ENCODE peak calls at places on chromosomes 7 and 10, in seven cellular contexts. J is GM12878, R is NT2/D1, V is SK-N-SH, B is H1, C is HepG2, Q is K562. T is an unnamed sample.

GRCh38 chr7:149454006-149454405 is 6.9 kb downstream of the ZNF777 start:
- DNase-seq in J (no peak), R (no peak), V (no peak), B (no peak), C (no peak), Q (no peak), T (no peak)

GRCh38 chr10:33363112-33363511 is 28.6 kb upstream of the NRP1 start:
- DNase-seq in J (no peak), R (no peak), V (no peak), B (no peak), C (no peak), Q (no peak), T (no peak)

GRCh38 chr7:150399861-150400778 is 21.0 kb downstream of the ZNF775 start:
- DNase-seq in J (no peak), R (peak; percentile 71), V (peak; percentile 72), B (no peak), C (no peak), Q (peak; percentile 79), T (no peak)

GRCh38 chr10:8183241-8183704 is 128.8 kb downstream of the GATA3 start:
- DNase-seq in J (peak; percentile 45), R (no peak), V (no peak), B (no peak), C (no peak), Q (no peak), T (no peak)

GRCh38 chr7:48894574-48894973 is 29.8 kb upstream of the CDC14C start:
- DNase-seq in J (no peak), R (no peak), V (no peak), B (no peak), C (no peak), Q (no peak), T (no peak)

GRCh38 chr7:377069-378040 is 87.4 kb downstream of the FOXL3 start:
- DNase-seq in J (no peak), R (no peak), V (peak; percentile 35), B (no peak), C (no peak), Q (peak; percentile 10), T (no peak)

GRCh38 chr7:146635200-146636032 is 518.8 kb downstream of the CNTNAP2 start:
- DNase-seq in J (no peak), R (no peak), V (no peak), B (no peak), C (no peak), Q (no peak), T (no peak)

GRCh38 chr10:11118696-11119095 is 101.0 kb downstream of the CELF2 start:
- DNase-seq in J (no peak), R (no peak), V (no peak), B (no peak), C (no peak), Q (no peak), T (no peak)

GRCh38 chr7:4709187-4709586 is 27.1 kb downstream of the FOXK1 start:
- DNase-seq in J (no peak), R (no peak), V (peak; percentile 25), B (peak; percentile 50), C (no peak), Q (no peak), T (no peak)

GRCh38 chr7:128974241-128974934 is 36.7 kb downstream of the IRF5 start:
- DNase-seq in J (no peak), R (no peak), V (no peak), B (no peak), C (no peak), Q (no peak), T (no peak)

GRCh38 chr7:156773966-156774365 is 119.0 kb downstream of the LMBR1 start:
- DNase-seq in J (no peak), R (no peak), V (no peak), B (no peak), C (no peak), Q (no peak), T (no peak)

GRCh38 chr7:137025469-137026175 is 157.2 kb downstream of the CHRM2 start:
- DNase-seq in J (no peak), R (no peak), V (no peak), B (no peak), C (no peak), Q (no peak), T (no peak)

GRCh38 chr10:89086801-89087513 is 96.4 kb downstream of the FAS start:
- DNase-seq in J (no peak), R (peak; percentile 58), V (no peak), B (no peak), C (no peak), Q (peak; percentile 7), T (no peak)

GRCh38 chr7:94763268-94763667 is 107.3 kb upstream of the SGCE start:
- DNase-seq in J (no peak), R (no peak), V (peak; percentile 4), B (no peak), C (no peak), Q (no peak), T (no peak)

GRCh38 chr10:123502983-123503382 is 163.2 kb upstream of the GPR26 start:
- DNase-seq in J (no peak), R (no peak), V (no peak), B (no peak), C (no peak), Q (no peak), T (no peak)

GRCh38 chr10:121578965-121579364 is 19.3 kb downstream of the FGFR2 start:
- DNase-seq in J (no peak), R (no peak), V (no peak), B (no peak), C (no peak), Q (no peak), T (no peak)

GRCh38 chr7:152760384-152761115 is 998 bp downstream of the ACTR3B start:
- DNase-seq in J (no peak), R (no peak), V (peak; percentile 31), B (no peak), C (no peak), Q (peak; percentile 33), T (no peak)

GRCh38 chr10:22978287-22978686 is 50.4 kb downstream of the ARMC3 start:
- DNase-seq in J (no peak), R (no peak), V (no peak), B (no peak), C (no peak), Q (no peak), T (no peak)

GRCh38 chr7:33904680-33905388 is 505 bp upstream of the BMPER start:
- DNase-seq in J (no peak), R (peak; percentile 61), V (peak; percentile 84), B (peak; percentile 72), C (peak; percentile 3), Q (no peak), T (no peak)

GRCh38 chr7:43220250-43220649 is 107.8 kb downstream of the HECW1 start:
- DNase-seq in J (no peak), R (no peak), V (no peak), B (no peak), C (no peak), Q (no peak), T (no peak)

GRCh38 chr7:76333388-76334101 is 25.2 kb downstream of the YWHAG start:
- DNase-seq in J (no peak), R (no peak), V (no peak), B (no peak), C (no peak), Q (no peak), T (no peak)

GRCh38 chr10:27328946-27329345 is 88.3 kb upstream of the ACBD5 start:
- DNase-seq in J (no peak), R (no peak), V (no peak), B (no peak), C (no peak), Q (no peak), T (no peak)

GRCh38 chr7:70143089-70144044 is 545.1 kb downstream of the AUTS2 start:
- DNase-seq in J (no peak), R (no peak), V (peak; percentile 40), B (no peak), C (no peak), Q (no peak), T (no peak)

GRCh38 chr10:1369665-1370064 is 313.5 kb downstream of the WDR37 start:
- DNase-seq in J (no peak), R (no peak), V (peak; percentile 26), B (peak; percentile 44), C (peak; percentile 81), Q (no peak), T (no peak)

GRCh38 chr10:4639960-4640359 is 186.0 kb upstream of the AKR1E2 start:
- DNase-seq in J (no peak), R (no peak), V (no peak), B (no peak), C (no peak), Q (no peak), T (no peak)
- TF ChIP-seq YY1 in J (no peak), R (no peak), V (no peak), B (no peak), C (no peak), Q (no peak), T (no peak)

GRCh38 chr7:30143748-30144251 is 9.0 kb downstream of the MTURN start:
- DNase-seq in J (no peak), R (no peak), V (no peak), B (no peak), C (no peak), Q (no peak), T (no peak)
- TF ChIP-seq YY1 in J (no peak), R (no peak), V (no peak), B (no peak), C (no peak), Q (no peak), T (no peak)

GRCh38 chr7:135801877-135802276 is 53.3 kb upstream of the FAM180A start:
- DNase-seq in J (no peak), R (no peak), V (no peak), B (no peak), C (no peak), Q (no peak), T (no peak)
- TF ChIP-seq YY1 in J (no peak), R (no peak), V (no peak), B (no peak), C (no peak), Q (no peak), T (no peak)

DNA sequence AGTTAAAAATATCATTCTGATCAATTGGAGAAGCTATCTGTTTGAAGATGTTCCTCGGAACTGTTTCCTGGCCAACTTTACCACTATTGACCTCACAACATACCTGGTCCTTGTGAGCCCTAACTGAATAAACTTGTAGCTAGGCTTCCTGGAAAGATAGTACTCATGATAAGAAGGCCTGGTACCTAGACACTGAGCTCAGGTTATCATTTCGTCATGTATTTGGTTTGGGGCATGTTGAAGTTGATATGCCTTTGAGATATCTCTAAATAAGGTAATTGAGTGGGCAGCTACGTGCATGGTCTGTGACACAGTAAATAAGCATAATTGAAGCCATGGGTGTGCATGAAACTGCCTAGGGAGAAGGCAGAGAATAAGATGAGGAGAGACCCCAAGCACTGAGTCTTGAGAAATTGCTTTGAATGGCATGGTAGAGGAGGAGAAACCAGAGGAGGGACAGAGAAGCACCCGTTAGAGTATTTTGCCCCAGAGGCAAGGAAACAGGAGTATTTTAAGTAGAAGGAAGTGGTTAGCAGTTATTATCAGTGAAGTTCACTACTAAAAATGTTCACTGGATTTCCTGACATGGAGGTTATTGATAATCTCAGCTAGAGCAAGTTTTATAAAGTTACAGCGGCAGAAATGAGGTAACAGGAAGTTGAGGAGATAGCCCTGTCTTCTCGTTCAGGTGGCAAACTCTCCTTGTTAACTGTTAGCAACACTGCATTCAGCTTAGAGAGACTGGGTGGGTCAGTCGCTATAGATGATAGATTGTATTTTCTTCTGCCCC is 55.6 kb downstream of the CC2D2B start:
- DNase-seq in J (no peak), R (no peak), V (no peak), B (no peak), C (no peak), Q (no peak), T (no peak)
- TF ChIP-seq YY1 in J (no peak), R (no peak), V (no peak), B (no peak), C (no peak), Q (no peak), T (no peak)